ENCODE peak calls at places on chromosomes 1 and 21, in nine cellular contexts. One of them, this sample, is unnamed.

GRCh38 chr1:24257373-24257772 is 61.8 kb upstream of the GRHL3 start:
- DNase-seq in osteoblast: no peak
- DNase-seq in mammary epithelial cell: no peak
- DNase-seq in BE2C: no peak
- DNase-seq in WERI-Rb-1: no peak
- DNase-seq in spleen: no peak
- DNase-seq in transverse colon: no peak
- DNase-seq in naive thymus-derived CD4-positive, alpha-beta T cell: no peak
- DNase-seq in tibial artery: no peak
- DNase-seq in this sample: no peak

GRCh38 chr1:226677121-226678020 is 61.7 kb downstream of the ITPKB start:
- DNase-seq in spleen: peak; percentile 92
- DNase-seq in osteoblast: peak; percentile 96
- DNase-seq in transverse colon: peak; percentile 79
- DNase-seq in WERI-Rb-1: no peak
- DNase-seq in BE2C: no peak
- DNase-seq in mammary epithelial cell: peak; percentile 93
- DNase-seq in tibial artery: peak; percentile 89
- DNase-seq in naive thymus-derived CD4-positive, alpha-beta T cell: peak; percentile 85
- DNase-seq in this sample: peak; percentile 91

GRCh38 chr1:18322353-18323032 is 158.2 kb upstream of the KLHDC7A start:
- DNase-seq in transverse colon: no peak
- DNase-seq in BE2C: peak; percentile 21
- DNase-seq in osteoblast: no peak
- DNase-seq in mammary epithelial cell: no peak
- DNase-seq in WERI-Rb-1: peak; percentile 40
- DNase-seq in tibial artery: no peak
- DNase-seq in spleen: no peak
- DNase-seq in naive thymus-derived CD4-positive, alpha-beta T cell: no peak
- DNase-seq in this sample: no peak

GRCh38 chr1:6869002-6869380 is 83.7 kb downstream of the CAMTA1 start:
- DNase-seq in osteoblast: peak; percentile 5
- DNase-seq in WERI-Rb-1: no peak
- DNase-seq in transverse colon: no peak
- DNase-seq in mammary epithelial cell: peak; percentile 17
- DNase-seq in naive thymus-derived CD4-positive, alpha-beta T cell: no peak
- DNase-seq in spleen: no peak
- DNase-seq in tibial artery: no peak
- DNase-seq in BE2C: no peak
- DNase-seq in this sample: no peak

GRCh38 chr1:966603-967295 is 467 bp downstream of the PLEKHN1 start:
- DNase-seq in mammary epithelial cell: peak; percentile 90
- DNase-seq in transverse colon: peak; percentile 85
- DNase-seq in BE2C: peak; percentile 65
- DNase-seq in osteoblast: peak; percentile 100
- DNase-seq in spleen: peak; percentile 94
- DNase-seq in WERI-Rb-1: peak; percentile 61
- DNase-seq in naive thymus-derived CD4-positive, alpha-beta T cell: peak; percentile 45
- DNase-seq in tibial artery: peak; percentile 82
- DNase-seq in this sample: peak; percentile 77

GRCh38 chr1:109256085-109256484 is 6.7 kb downstream of the CELSR2 start:
- DNase-seq in tibial artery: no peak
- DNase-seq in naive thymus-derived CD4-positive, alpha-beta T cell: no peak
- DNase-seq in WERI-Rb-1: no peak
- DNase-seq in mammary epithelial cell: no peak
- DNase-seq in osteoblast: peak; percentile 73
- DNase-seq in transverse colon: no peak
- DNase-seq in BE2C: no peak
- DNase-seq in spleen: no peak
- DNase-seq in this sample: no peak

GRCh38 chr1:36204347-36204909 is 19.8 kb upstream of the THRAP3 start:
- DNase-seq in mammary epithelial cell: no peak
- DNase-seq in tibial artery: peak; percentile 74
- DNase-seq in WERI-Rb-1: no peak
- DNase-seq in BE2C: no peak
- DNase-seq in transverse colon: no peak
- DNase-seq in spleen: no peak
- DNase-seq in naive thymus-derived CD4-positive, alpha-beta T cell: no peak
- DNase-seq in osteoblast: peak; percentile 47
- DNase-seq in this sample: peak; percentile 68

GRCh38 chr1:30144831-30145230 is 578.6 kb downstream of the MATN1 start:
- DNase-seq in naive thymus-derived CD4-positive, alpha-beta T cell: no peak
- DNase-seq in transverse colon: no peak
- DNase-seq in WERI-Rb-1: no peak
- DNase-seq in spleen: no peak
- DNase-seq in BE2C: no peak
- DNase-seq in mammary epithelial cell: no peak
- DNase-seq in tibial artery: no peak
- DNase-seq in osteoblast: peak; percentile 65
- DNase-seq in this sample: peak; percentile 2

GRCh38 chr1:9207086-9207485 is 27.5 kb upstream of the H6PD start:
- DNase-seq in osteoblast: peak; percentile 89
- DNase-seq in mammary epithelial cell: peak; percentile 31
- DNase-seq in WERI-Rb-1: no peak
- DNase-seq in naive thymus-derived CD4-positive, alpha-beta T cell: no peak
- DNase-seq in spleen: no peak
- DNase-seq in tibial artery: no peak
- DNase-seq in transverse colon: no peak
- DNase-seq in BE2C: no peak
- DNase-seq in this sample: no peak

GRCh38 chr1:108881369-108881768 is 4.6 kb downstream of the GPSM2 start:
- DNase-seq in mammary epithelial cell: peak; percentile 57
- DNase-seq in transverse colon: no peak
- DNase-seq in osteoblast: peak; percentile 80
- DNase-seq in tibial artery: no peak
- DNase-seq in spleen: no peak
- DNase-seq in naive thymus-derived CD4-positive, alpha-beta T cell: no peak
- DNase-seq in BE2C: no peak
- DNase-seq in WERI-Rb-1: no peak
- DNase-seq in this sample: no peak

GRCh38 chr1:43796111-43796581 is 88.8 kb downstream of the ST3GAL3 start:
- DNase-seq in transverse colon: no peak
- DNase-seq in naive thymus-derived CD4-positive, alpha-beta T cell: no peak
- DNase-seq in WERI-Rb-1: no peak
- DNase-seq in mammary epithelial cell: peak; percentile 27
- DNase-seq in osteoblast: peak; percentile 79
- DNase-seq in spleen: no peak
- DNase-seq in tibial artery: no peak
- DNase-seq in BE2C: no peak
- DNase-seq in this sample: no peak

GRCh38 chr21:45542667-45543370 is 579 bp upstream of the SLC19A1 start:
- DNase-seq in tibial artery: peak; percentile 67
- DNase-seq in osteoblast: peak; percentile 83
- DNase-seq in BE2C: no peak
- DNase-seq in spleen: peak; percentile 91
- DNase-seq in mammary epithelial cell: no peak
- DNase-seq in naive thymus-derived CD4-positive, alpha-beta T cell: no peak
- DNase-seq in WERI-Rb-1: no peak
- DNase-seq in transverse colon: no peak
- DNase-seq in this sample: peak; percentile 56

DNA sequence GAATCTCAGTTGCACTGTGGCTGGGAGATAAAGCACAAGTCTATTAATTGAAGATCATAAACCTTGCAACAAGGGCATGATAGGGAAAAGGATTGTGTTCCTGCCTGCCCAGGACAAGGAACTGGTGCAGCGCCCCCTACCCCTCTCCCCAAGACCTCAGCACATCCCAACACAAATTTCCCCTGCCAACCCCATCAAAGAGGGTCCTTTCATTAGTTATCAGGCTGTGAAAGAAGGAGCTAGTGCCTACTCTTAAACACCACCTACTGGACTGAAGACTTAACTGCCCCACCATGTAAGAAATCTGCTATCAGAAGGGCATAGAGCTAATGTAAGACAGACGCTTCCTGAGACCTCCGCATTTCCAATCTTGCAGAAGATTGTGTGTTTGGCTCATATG is 372.6 kb downstream of the AGBL4 start:
- DNase-seq in naive thymus-derived CD4-positive, alpha-beta T cell: no peak
- DNase-seq in WERI-Rb-1: no peak
- DNase-seq in osteoblast: no peak
- DNase-seq in mammary epithelial cell: no peak
- DNase-seq in spleen: no peak
- DNase-seq in tibial artery: no peak
- DNase-seq in BE2C: no peak
- DNase-seq in transverse colon: no peak
- DNase-seq in this sample: no peak
- H3K9me3 ChIP-seq in naive thymus-derived CD4-positive, alpha-beta T cell: peaks cover 7% of the 10 kb centered on the region
- H3K9me3 ChIP-seq in WERI-Rb-1: no peaks in the 10 kb centered on the region
- H3K9me3 ChIP-seq in osteoblast: no peaks in the 10 kb centered on the region
- H3K9me3 ChIP-seq in mammary epithelial cell: no peaks in the 10 kb centered on the region
- H3K9me3 ChIP-seq in spleen: peaks cover 38% of the 10 kb centered on the region
- H3K9me3 ChIP-seq in tibial artery: no peaks in the 10 kb centered on the region
- H3K9me3 ChIP-seq in BE2C: no peaks in the 10 kb centered on the region
- H3K9me3 ChIP-seq in transverse colon: no peaks in the 10 kb centered on the region
- H3K9me3 ChIP-seq in this sample: no peaks in the 10 kb centered on the region

DNA sequence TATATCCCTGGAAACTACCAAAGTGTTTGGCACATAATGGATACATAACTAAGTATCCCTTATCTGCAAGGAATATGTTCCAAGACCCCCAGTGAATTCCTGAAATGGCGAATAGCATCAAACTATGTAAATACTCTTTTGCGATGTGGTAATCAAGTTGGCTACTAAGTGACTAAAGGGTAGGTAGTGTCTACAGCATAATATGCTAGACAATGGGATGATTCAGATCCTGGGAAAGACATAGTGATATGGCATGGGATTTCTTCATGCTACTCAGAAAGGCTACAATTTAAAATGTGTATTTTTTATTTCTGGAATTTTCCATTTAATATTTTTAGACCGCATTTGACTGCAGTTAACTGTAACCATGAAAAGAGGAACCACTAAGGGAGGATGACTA is 1899.9 kb downstream of the NCAM2 start:
- DNase-seq in mammary epithelial cell: no peak
- DNase-seq in WERI-Rb-1: no peak
- DNase-seq in tibial artery: no peak
- DNase-seq in osteoblast: no peak
- DNase-seq in BE2C: no peak
- DNase-seq in spleen: no peak
- DNase-seq in naive thymus-derived CD4-positive, alpha-beta T cell: no peak
- DNase-seq in transverse colon: no peak
- DNase-seq in this sample: no peak
- H3K9me3 ChIP-seq in mammary epithelial cell: peaks cover 27% of the 10 kb centered on the region
- H3K9me3 ChIP-seq in WERI-Rb-1: no peaks in the 10 kb centered on the region
- H3K9me3 ChIP-seq in tibial artery: no peaks in the 10 kb centered on the region
- H3K9me3 ChIP-seq in osteoblast: peaks cover 4% of the 10 kb centered on the region
- H3K9me3 ChIP-seq in BE2C: no peaks in the 10 kb centered on the region
- H3K9me3 ChIP-seq in spleen: no peaks in the 10 kb centered on the region
- H3K9me3 ChIP-seq in naive thymus-derived CD4-positive, alpha-beta T cell: no peaks in the 10 kb centered on the region
- H3K9me3 ChIP-seq in transverse colon: peaks cover 6% of the 10 kb centered on the region
- H3K9me3 ChIP-seq in this sample: no peaks in the 10 kb centered on the region

DNA sequence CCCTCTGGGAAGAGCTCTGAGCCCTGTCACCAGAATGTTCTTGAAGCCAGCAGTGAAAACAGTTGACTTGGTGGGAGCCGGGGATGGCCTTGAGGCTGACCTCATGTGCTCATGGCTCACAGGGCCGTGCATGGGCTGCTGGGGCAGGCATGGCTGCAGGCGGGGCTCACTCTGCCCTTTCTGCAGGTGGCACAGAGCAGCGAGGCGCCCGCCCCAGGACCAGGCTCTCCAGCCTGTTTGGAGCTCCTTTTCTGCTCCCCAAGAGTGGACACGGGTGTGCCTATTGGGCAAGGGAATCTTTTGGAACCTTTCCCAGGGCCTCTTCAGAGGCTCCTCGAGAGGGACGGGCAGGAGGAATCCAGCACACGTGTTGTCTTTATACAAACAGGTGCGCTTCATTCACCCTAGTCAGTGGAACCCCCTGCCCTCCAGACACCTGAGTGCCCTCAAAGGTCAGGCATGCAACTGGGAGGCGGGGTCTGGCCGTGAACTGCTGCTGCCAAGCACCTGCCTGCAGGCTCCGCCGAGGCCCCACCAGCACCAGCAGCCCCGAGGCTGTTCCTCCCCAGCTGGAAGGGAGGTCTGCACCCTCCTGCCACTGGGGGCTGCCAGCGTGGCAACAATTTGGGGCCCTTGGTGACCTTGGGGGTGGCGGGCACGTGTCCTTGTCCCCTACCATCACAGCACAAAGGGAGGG is 2.6 kb upstream of the TTC34 start:
- DNase-seq in naive thymus-derived CD4-positive, alpha-beta T cell: no peak
- DNase-seq in transverse colon: no peak
- DNase-seq in mammary epithelial cell: no peak
- DNase-seq in BE2C: no peak
- DNase-seq in tibial artery: no peak
- DNase-seq in WERI-Rb-1: no peak
- DNase-seq in osteoblast: peak; percentile 84
- DNase-seq in spleen: peak; percentile 65
- DNase-seq in this sample: no peak
- H3K9me3 ChIP-seq in naive thymus-derived CD4-positive, alpha-beta T cell: no peaks in the 10 kb centered on the region
- H3K9me3 ChIP-seq in transverse colon: no peaks in the 10 kb centered on the region
- H3K9me3 ChIP-seq in mammary epithelial cell: peaks cover 23% of the 10 kb centered on the region
- H3K9me3 ChIP-seq in BE2C: no peaks in the 10 kb centered on the region
- H3K9me3 ChIP-seq in tibial artery: no peaks in the 10 kb centered on the region
- H3K9me3 ChIP-seq in WERI-Rb-1: no peaks in the 10 kb centered on the region
- H3K9me3 ChIP-seq in osteoblast: no peaks in the 10 kb centered on the region
- H3K9me3 ChIP-seq in spleen: no peaks in the 10 kb centered on the region
- H3K9me3 ChIP-seq in this sample: no peaks in the 10 kb centered on the region

GRCh38 chr1:247222840-247223239 is 33.0 kb upstream of the VN1R5 start:
- DNase-seq in spleen: no peak
- DNase-seq in tibial artery: no peak
- DNase-seq in naive thymus-derived CD4-positive, alpha-beta T cell: no peak
- DNase-seq in transverse colon: no peak
- DNase-seq in BE2C: no peak
- DNase-seq in mammary epithelial cell: no peak
- DNase-seq in osteoblast: no peak
- DNase-seq in WERI-Rb-1: no peak
- DNase-seq in this sample: no peak

GRCh38 chr1:247228133-247228532 is 27.7 kb upstream of the VN1R5 start:
- DNase-seq in mammary epithelial cell: peak; percentile 16
- DNase-seq in BE2C: peak; percentile 46
- DNase-seq in osteoblast: no peak
- DNase-seq in spleen: no peak
- DNase-seq in tibial artery: no peak
- DNase-seq in naive thymus-derived CD4-positive, alpha-beta T cell: no peak
- DNase-seq in WERI-Rb-1: no peak
- DNase-seq in transverse colon: no peak
- DNase-seq in this sample: no peak

GRCh38 chr1:247224822-247225221 is 31.1 kb upstream of the VN1R5 start:
- DNase-seq in naive thymus-derived CD4-positive, alpha-beta T cell: no peak
- DNase-seq in osteoblast: no peak
- DNase-seq in mammary epithelial cell: no peak
- DNase-seq in tibial artery: no peak
- DNase-seq in WERI-Rb-1: no peak
- DNase-seq in spleen: no peak
- DNase-seq in transverse colon: no peak
- DNase-seq in BE2C: no peak
- DNase-seq in this sample: no peak
- H3K9me3 ChIP-seq in naive thymus-derived CD4-positive, alpha-beta T cell: peaks cover 7% of the 10 kb centered on the region
- H3K9me3 ChIP-seq in osteoblast: no peaks in the 10 kb centered on the region
- H3K9me3 ChIP-seq in mammary epithelial cell: peaks cover 3% of the 10 kb centered on the region
- H3K9me3 ChIP-seq in tibial artery: no peaks in the 10 kb centered on the region
- H3K9me3 ChIP-seq in WERI-Rb-1: peaks cover 23% of the 10 kb centered on the region
- H3K9me3 ChIP-seq in spleen: peaks cover 54% of the 10 kb centered on the region
- H3K9me3 ChIP-seq in transverse colon: peaks cover 4% of the 10 kb centered on the region
- H3K9me3 ChIP-seq in BE2C: no peaks in the 10 kb centered on the region
- H3K9me3 ChIP-seq in this sample: peaks cover 32% of the 10 kb centered on the region

GRCh38 chr1:104929280-104929679 is 1179.6 kb downstream of the AMY1C start:
- DNase-seq in BE2C: no peak
- DNase-seq in spleen: no peak
- DNase-seq in WERI-Rb-1: no peak
- DNase-seq in naive thymus-derived CD4-positive, alpha-beta T cell: no peak
- DNase-seq in mammary epithelial cell: no peak
- DNase-seq in tibial artery: no peak
- DNase-seq in transverse colon: no peak
- DNase-seq in osteoblast: peak; percentile 21
- DNase-seq in this sample: no peak
- H3K9me3 ChIP-seq in BE2C: no peaks in the 10 kb centered on the region
- H3K9me3 ChIP-seq in spleen: no peaks in the 10 kb centered on the region
- H3K9me3 ChIP-seq in WERI-Rb-1: no peaks in the 10 kb centered on the region
- H3K9me3 ChIP-seq in naive thymus-derived CD4-positive, alpha-beta T cell: peaks cover 22% of the 10 kb centered on the region
- H3K9me3 ChIP-seq in mammary epithelial cell: peaks cover 10% of the 10 kb centered on the region
- H3K9me3 ChIP-seq in tibial artery: no peaks in the 10 kb centered on the region
- H3K9me3 ChIP-seq in transverse colon: no peaks in the 10 kb centered on the region
- H3K9me3 ChIP-seq in osteoblast: peaks cover 4% of the 10 kb centered on the region
- H3K9me3 ChIP-seq in this sample: no peaks in the 10 kb centered on the region

This sample was measured in right atrium auricular region.